ENCODE peak calls at places on chromosomes 16 and 17, in four cellular contexts. P is stimulated activated CD8-positive, alpha-beta memory T cell treated with anti-CD3 and anti-CD28 coated beads, Interleukin-15, amount 100 ng/mL, for 24 hours; G is A549; Z is adipocyte. K is an unnamed sample.

GRCh38 chr17:77884019-77884418 is 74.5 kb upstream of the TNRC6C start:
- DNase-seq in P (no peak), G (no peak), Z (no peak), K (no peak)

GRCh38 chr17:40316571-40317344 is 7.8 kb downstream of the RARA start:
- DNase-seq in P (no peak), G (peak; percentile 82), Z (peak; percentile 85), K (peak; percentile 45)

GRCh38 chr17:79070266-79070880 is 4.3 kb upstream of the ENGASE start:
- DNase-seq in P (no peak), G (no peak), Z (no peak), K (no peak)

GRCh38 chr17:28493467-28493866 is 12.7 kb upstream of the FOXN1 start:
- DNase-seq in P (no peak), G (no peak), Z (no peak), K (no peak)

GRCh38 chr16:11835891-11836652 is 15.3 kb downstream of the RSL1D1 start:
- DNase-seq in P (no peak), G (no peak), Z (peak; percentile 25), K (no peak)

GRCh38 chr16:11004351-11004750 is 60.0 kb downstream of the CLEC16A start:
- DNase-seq in P (no peak), G (no peak), Z (peak; percentile 22), K (no peak)

GRCh38 chr16:9360075-9360474 is 268.6 kb downstream of the HAPSTR1 start:
- DNase-seq in P (no peak), G (no peak), Z (no peak), K (no peak)

GRCh38 chr16:75928295-75928694 is 202.0 kb upstream of the CPHXL start:
- DNase-seq in P (no peak), G (no peak), Z (no peak), K (no peak)

GRCh38 chr17:32483451-32484019 is 3.3 kb upstream of the CDK5R1 start:
- DNase-seq in P (no peak), G (peak; percentile 69), Z (peak; percentile 45), K (no peak)

GRCh38 chr17:63395075-63395815 is 50.9 kb downstream of the CYB561 start:
- DNase-seq in P (no peak), G (no peak), Z (peak; percentile 67), K (no peak)

K was measured in T1000.